ENCODE peak calls at places on chromosomes 4 and X, in four cellular contexts. One of them, this sample, is unnamed.
A peak's percentile ranks its signal among the peaks of the same experiment; 100 is the strongest.

GRCh38 chr4:54371211-54371610 is 142.1 kb downstream of the PDGFRA start:
- DNase-seq in HepG2: no peak
- DNase-seq in GM12878: no peak
- DNase-seq in K562: no peak
- DNase-seq in this sample: no peak

GRCh38 chr4:57764840-57765239 is 654.7 kb upstream of the IGFBP7 start:
- DNase-seq in HepG2: no peak
- DNase-seq in GM12878: no peak
- DNase-seq in K562: no peak
- DNase-seq in this sample: no peak

GRCh38 chr4:13162886-13163285 is 321.3 kb downstream of the RAB28 start:
- DNase-seq in HepG2: no peak
- DNase-seq in GM12878: no peak
- DNase-seq in K562: no peak
- DNase-seq in this sample: peak; percentile 21

GRCh38 chr4:128355301-128355700 is 67.7 kb upstream of the PGRMC2 start:
- DNase-seq in HepG2: no peak
- DNase-seq in GM12878: no peak
- DNase-seq in K562: peak; percentile 40
- DNase-seq in this sample: no peak

GRCh38 chr4:111632752-111633151 is 512.5 kb upstream of the FAM241A start:
- DNase-seq in HepG2: no peak
- DNase-seq in GM12878: no peak
- DNase-seq in K562: no peak
- DNase-seq in this sample: no peak

GRCh38 chr4:99811850-99812249 is 4.8 kb upstream of the DAPP1 start:
- DNase-seq in HepG2: peak; percentile 15
- DNase-seq in GM12878: no peak
- DNase-seq in K562: peak; percentile 48
- DNase-seq in this sample: peak; percentile 80

GRCh38 chr4:39025552-39026085 is 6.6 kb downstream of the TMEM156 start:
- DNase-seq in HepG2: peak; percentile 19
- DNase-seq in GM12878: no peak
- DNase-seq in K562: no peak
- DNase-seq in this sample: no peak

GRCh38 chr4:27861381-27861787 is 1000.7 kb downstream of the STIM2 start:
- DNase-seq in HepG2: peak; percentile 25
- DNase-seq in GM12878: no peak
- DNase-seq in K562: no peak
- DNase-seq in this sample: peak; percentile 89

GRCh38 chr4:124334119-124334518 is 378.4 kb downstream of the ANKRD50 start:
- DNase-seq in HepG2: peak; percentile 24
- DNase-seq in GM12878: no peak
- DNase-seq in K562: peak; percentile 8
- DNase-seq in this sample: peak; percentile 82

GRCh38 chr4:137521053-137521452 is 11.2 kb downstream of the PCDH18 start:
- DNase-seq in HepG2: no peak
- DNase-seq in GM12878: no peak
- DNase-seq in K562: no peak
- DNase-seq in this sample: no peak

GRCh38 chr4:137529432-137529831 is 2.9 kb downstream of the PCDH18 start:
- DNase-seq in HepG2: no peak
- DNase-seq in GM12878: no peak
- DNase-seq in K562: no peak
- DNase-seq in this sample: no peak

GRCh38 chr4:137523329-137523728 is 9.0 kb downstream of the PCDH18 start:
- DNase-seq in HepG2: no peak
- DNase-seq in GM12878: no peak
- DNase-seq in K562: no peak
- DNase-seq in this sample: no peak

GRCh38 chr4:137526681-137527080 is 5.6 kb downstream of the PCDH18 start:
- DNase-seq in HepG2: no peak
- DNase-seq in GM12878: no peak
- DNase-seq in K562: no peak
- DNase-seq in this sample: no peak

DNA sequence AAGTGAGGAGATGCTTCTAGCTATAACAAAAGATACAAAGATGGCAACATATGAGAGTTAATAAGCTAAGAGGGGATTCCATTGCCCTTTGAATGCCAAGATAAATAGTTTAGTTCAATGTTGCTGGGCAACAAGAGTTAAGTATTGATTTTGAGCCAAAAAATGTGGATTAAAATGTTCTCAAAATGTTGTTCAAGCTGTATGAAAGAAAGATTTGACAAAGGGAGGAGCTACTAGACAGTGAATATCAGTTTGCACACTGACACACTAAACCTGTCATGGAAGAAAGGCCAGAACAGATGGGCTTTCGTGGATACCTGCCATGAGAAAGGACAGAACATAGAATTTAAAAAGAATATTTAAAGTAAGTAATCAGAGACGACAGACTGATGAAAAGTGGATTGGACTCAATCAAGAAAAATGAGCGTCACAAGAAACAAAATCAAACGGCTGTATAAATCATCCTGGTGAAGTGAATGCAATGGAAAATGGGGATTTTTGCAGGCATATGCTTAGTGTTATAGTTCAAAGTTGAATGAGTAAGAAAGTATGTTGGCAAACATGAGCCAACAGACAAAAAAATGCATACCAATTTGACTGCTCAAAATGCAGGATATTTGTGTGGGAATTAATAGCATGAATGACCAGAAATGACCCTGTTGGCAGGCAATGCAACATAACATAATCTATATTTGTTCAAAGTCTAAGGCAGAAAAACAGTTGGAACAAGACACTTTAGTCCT is 7.5 kb downstream of the PCDH18 start:
- DNase-seq in HepG2: no peak
- DNase-seq in GM12878: no peak
- DNase-seq in K562: no peak
- DNase-seq in this sample: no peak
- H3K27ac ChIP-seq in HepG2: no peak overlapping the region
- H3K27ac ChIP-seq in GM12878: no peak overlapping the region
- H3K27ac ChIP-seq in K562: no peak overlapping the region
- H3K27ac ChIP-seq in this sample: no peak overlapping the region

DNA sequence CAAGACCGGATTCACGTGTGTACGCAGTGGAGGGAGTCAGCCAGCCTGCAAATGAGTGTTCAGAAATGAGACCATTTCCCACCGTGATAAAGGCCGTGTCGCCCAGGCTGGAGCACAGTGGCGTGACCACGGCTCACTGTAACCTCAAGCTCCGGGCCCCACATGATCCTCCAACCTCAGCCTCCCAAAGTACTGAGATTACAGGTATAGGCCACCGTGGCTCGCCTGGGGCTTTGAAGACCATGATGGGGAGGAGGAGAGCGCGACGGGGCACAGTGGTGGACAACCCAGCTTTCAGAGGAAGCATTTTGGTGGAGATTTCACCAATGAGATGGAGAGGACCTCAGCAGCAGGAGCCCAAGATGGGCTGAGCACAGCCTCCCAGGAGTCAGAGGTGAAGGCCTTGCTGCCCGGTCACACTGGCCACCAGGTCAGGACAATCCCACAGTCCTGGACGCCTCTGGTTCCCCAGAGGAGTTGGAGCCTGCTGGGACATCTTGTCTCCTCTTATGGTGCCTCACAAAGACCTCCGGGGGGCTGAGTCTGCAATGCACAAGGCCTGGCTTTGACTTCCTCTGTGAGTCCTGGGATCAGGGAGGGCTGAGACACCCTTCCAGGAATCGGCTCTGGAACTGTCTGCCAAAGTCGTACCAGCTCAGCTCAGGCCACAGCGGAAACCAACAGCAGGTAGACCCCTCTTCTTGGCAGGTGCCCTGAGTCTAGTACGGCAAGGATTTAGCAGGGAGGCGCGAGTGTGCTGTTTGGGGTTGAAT is 22.4 kb upstream of the MXD4 start:
- DNase-seq in HepG2: no peak
- DNase-seq in GM12878: no peak
- DNase-seq in K562: no peak
- DNase-seq in this sample: no peak
- TF ChIP-seq CREB1 in HepG2: no peak
- TF ChIP-seq CREB1 in GM12878: no peak
- TF ChIP-seq CREB1 in K562: no peak
- TF ChIP-seq CREB1 in this sample: no peak

GRCh38 chrX:119871245-119871598 is 311 bp downstream of the RNF113A start:
- DNase-seq in HepG2: no peak
- DNase-seq in GM12878: no peak
- DNase-seq in K562: no peak
- DNase-seq in this sample: no peak

GRCh38 chrX:119870626-119871131 is 854 bp downstream of the RNF113A start:
- DNase-seq in HepG2: peak; percentile 11
- DNase-seq in GM12878: no peak
- DNase-seq in K562: no peak
- DNase-seq in this sample: peak; percentile 27

GRCh38 chrX:119871599-119872395 is at the start of the genes NDUFA1 and RNF113A:
- DNase-seq in HepG2: peak; percentile 76
- DNase-seq in GM12878: peak; percentile 59
- DNase-seq in K562: peak; percentile 77
- DNase-seq in this sample: peak; percentile 86
- TF ChIP-seq REST in HepG2: peak; percentile 39
- TF ChIP-seq REST in GM12878: no peak
- TF ChIP-seq REST in K562: no peak
- TF ChIP-seq REST in this sample: no peak

GRCh38 chr4:153520227-153520626 is 54.1 kb downstream of the TMEM131L start:
- DNase-seq in HepG2: no peak
- DNase-seq in GM12878: no peak
- DNase-seq in K562: no peak
- DNase-seq in this sample: no peak
- H3K27ac ChIP-seq in HepG2: no peak overlapping the region
- H3K27ac ChIP-seq in GM12878: peak overlapping the region; percentile 96
- H3K27ac ChIP-seq in K562: peak overlapping the region; percentile 29
- H3K27ac ChIP-seq in this sample: peak overlapping the region; percentile 48

GRCh38 chr4:7244343-7244680 is 52.0 kb downstream of the SORCS2 start:
- DNase-seq in HepG2: no peak
- DNase-seq in GM12878: no peak
- DNase-seq in K562: no peak
- DNase-seq in this sample: no peak
- TF ChIP-seq CREB1 in HepG2: no peak
- TF ChIP-seq CREB1 in GM12878: no peak
- TF ChIP-seq CREB1 in K562: no peak
- TF ChIP-seq CREB1 in this sample: no peak

This sample was measured in GM23338.